ENCODE peak calls at places on chromosome 7, in five cellular contexts. G is fibroblast of villous mesenchyme, E is AG09309, T is GM12878, W is mammary epithelial cell. U is an unnamed sample.

GRCh38 chr7:832292-832967 is at the start of gene SUN1:
- DNase-seq in G (peak; percentile 69), E (peak; percentile 39), T (peak; percentile 26), W (peak; percentile 96), U (peak; percentile 55)

GRCh38 chr7:504221-505081 is 15.2 kb downstream of the PDGFA start:
- DNase-seq in G (no peak), E (no peak), T (no peak), W (no peak), U (no peak)

GRCh38 chr7:101590663-101591435 is 38.2 kb downstream of the MYL10 start:
- DNase-seq in G (no peak), E (no peak), T (no peak), W (no peak), U (no peak)

GRCh38 chr7:66140924-66141323 is 26.3 kb downstream of the CRCP start:
- DNase-seq in G (peak; percentile 90), E (peak; percentile 49), T (no peak), W (peak; percentile 56), U (peak; percentile 50)

GRCh38 chr7:151539055-151539714 is 19.5 kb upstream of the RHEB start:
- DNase-seq in G (peak; percentile 20), E (no peak), T (no peak), W (no peak), U (no peak)

GRCh38 chr7:46150721-46151120 is 229.6 kb upstream of the IGFBP3 start:
- DNase-seq in G (no peak), E (no peak), T (no peak), W (no peak), U (no peak)

GRCh38 chr7:157224627-157225026 is 85.9 kb downstream of the UBE3C start:
- DNase-seq in G (peak; percentile 56), E (no peak), T (no peak), W (no peak), U (no peak)

GRCh38 chr7:130346941-130347340 is 2.3 kb downstream of the CPA5 start:
- DNase-seq in G (no peak), E (no peak), T (no peak), W (no peak), U (no peak)

GRCh38 chr7:66167773-66168367 is 37.3 kb upstream of the TPST1 start:
- DNase-seq in G (peak; percentile 84), E (peak; percentile 49), T (no peak), W (peak; percentile 56), U (peak; percentile 32)

GRCh38 chr7:121515181-121515580 is 119.1 kb upstream of the FAM3C start:
- DNase-seq in G (no peak), E (no peak), T (no peak), W (peak; percentile 82), U (no peak)

GRCh38 chr7:54679414-54679813 is 79.6 kb downstream of the SEC61G start:
- DNase-seq in G (no peak), E (no peak), T (no peak), W (no peak), U (no peak)

GRCh38 chr7:129332354-129333056 is 101.7 kb upstream of the STRIP2 start:
- DNase-seq in G (peak; percentile 23), E (no peak), T (no peak), W (peak; percentile 48), U (peak; percentile 40)

GRCh38 chr7:128136215-128136597 is 104.9 kb upstream of the LEP start:
- DNase-seq in G (no peak), E (no peak), T (no peak), W (no peak), U (no peak)

GRCh38 chr7:127983804-127984332 is 47.4 kb downstream of the LRRC4 start:
- DNase-seq in G (peak; percentile 34), E (no peak), T (no peak), W (peak; percentile 20), U (no peak)

GRCh38 chr7:16753102-16753931 is at the start of gene TSPAN13:
- DNase-seq in G (peak; percentile 73), E (no peak), T (no peak), W (peak; percentile 98), U (peak; percentile 79)

GRCh38 chr7:68073701-68074100 is 1077.1 kb downstream of the TYW1 start:
- DNase-seq in G (no peak), E (no peak), T (no peak), W (no peak), U (no peak)

DNA sequence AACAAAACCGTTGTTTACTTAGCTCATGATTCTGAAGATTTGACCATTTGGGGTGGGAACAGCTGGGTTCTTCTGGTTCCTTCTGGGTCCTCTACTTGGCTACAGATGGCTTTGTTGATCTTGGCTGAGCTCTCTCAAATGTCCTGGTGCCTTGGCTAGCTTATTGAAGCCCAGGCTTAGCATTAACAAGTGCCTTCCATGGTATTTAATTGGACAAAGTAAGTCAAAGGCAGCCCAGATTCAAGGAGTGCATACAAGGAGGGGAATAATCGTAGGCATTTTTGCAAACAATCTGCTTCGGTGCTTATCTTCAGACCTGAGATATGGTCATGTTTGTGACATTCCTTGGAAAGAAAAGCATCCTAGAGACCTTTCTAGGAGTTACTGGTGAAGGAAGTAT is 81.4 kb downstream of the ADCYAP1R1 start:
- DNase-seq in G (no peak), E (no peak), T (no peak), W (no peak), U (no peak)
- H3K4me3 ChIP-seq in G (no peak overlapping the region), E (no peak overlapping the region), T (no peak overlapping the region), W (no peak overlapping the region), U (no peak overlapping the region)

GRCh38 chr7:149741629-149742028 is 31.8 kb downstream of the ZNF467 start:
- DNase-seq in G (no peak), E (peak; percentile 5), T (no peak), W (peak; percentile 10), U (peak; percentile 16)
- H3K4me3 ChIP-seq in G (no peak overlapping the region), E (peak overlapping the region; percentile 29), T (peak overlapping the region; percentile 43), W (no peak overlapping the region), U (peak overlapping the region; percentile 31)

GRCh38 chr7:41881313-41882130 is 178.6 kb upstream of the INHBA start:
- DNase-seq in G (no peak), E (no peak), T (peak; percentile 98), W (no peak), U (no peak)
- H3K4me3 ChIP-seq in G (no peak overlapping the region), E (no peak overlapping the region), T (peak overlapping the region; percentile 22), W (no peak overlapping the region), U (no peak overlapping the region)

DNA sequence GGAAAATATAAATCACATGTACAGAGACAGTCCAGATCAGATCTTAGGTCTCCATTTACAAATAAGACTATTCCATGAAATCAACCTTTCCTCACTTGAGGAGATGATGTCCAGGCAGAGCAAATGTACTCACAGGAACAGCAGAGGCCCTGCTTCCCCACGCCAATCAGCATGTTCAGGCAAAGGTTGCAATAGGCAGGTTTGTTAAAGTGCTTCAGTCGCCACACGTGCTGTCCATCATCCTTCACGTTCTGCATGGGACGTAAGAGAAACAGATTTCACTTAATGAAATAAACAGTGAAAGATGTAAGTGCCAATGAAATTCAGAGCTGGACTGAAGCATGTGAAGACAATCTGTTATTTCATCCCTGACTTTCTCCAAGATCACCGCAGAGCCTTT is 217.4 kb downstream of the DGKB start:
- DNase-seq in G (no peak), E (no peak), T (no peak), W (no peak), U (no peak)
- H3K4me3 ChIP-seq in G (no peak overlapping the region), E (no peak overlapping the region), T (no peak overlapping the region), W (no peak overlapping the region), U (no peak overlapping the region)

DNA sequence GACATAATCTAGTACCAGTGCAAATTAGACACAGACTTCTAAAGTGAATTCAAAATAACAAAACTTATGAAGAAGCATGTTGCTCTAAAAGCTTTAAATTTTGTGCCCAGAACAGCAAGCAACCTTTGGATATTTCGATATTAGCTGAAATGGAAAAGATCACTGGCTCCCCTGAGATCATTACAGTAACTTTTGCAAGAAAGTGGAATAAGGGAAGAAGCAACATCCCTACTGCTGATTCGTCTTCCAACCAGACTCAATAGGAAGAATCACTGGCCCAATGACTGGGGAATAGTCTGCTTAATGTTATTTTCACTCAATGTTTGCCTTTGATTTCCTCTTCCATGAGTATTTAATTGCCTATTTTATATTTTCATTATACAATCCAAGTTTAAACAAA is 7.9 kb downstream of the SKAP2 start:
- DNase-seq in G (peak; percentile 5), E (no peak), T (no peak), W (peak; percentile 64), U (no peak)
- H3K4me3 ChIP-seq in G (no peak overlapping the region), E (no peak overlapping the region), T (no peak overlapping the region), W (peak overlapping the region; percentile 89), U (peak overlapping the region; percentile 36)

GRCh38 chr7:37918526-37918925 is 1.9 kb upstream of the SFRP4 start:
- DNase-seq in G (no peak), E (no peak), T (no peak), W (no peak), U (no peak)

GRCh38 chr7:37915438-37915837 is 1.2 kb downstream of the SFRP4 start:
- DNase-seq in G (no peak), E (no peak), T (no peak), W (no peak), U (no peak)

GRCh38 chr7:37916673-37917660 is at the start of gene SFRP4:
- DNase-seq in G (peak; percentile 46), E (no peak), T (no peak), W (peak; percentile 12), U (peak; percentile 70)

GRCh38 chr7:37912756-37913155 is 3.9 kb downstream of the SFRP4 start:
- DNase-seq in G (no peak), E (no peak), T (no peak), W (no peak), U (no peak)

GRCh38 chr7:37916017-37916672 is 472 bp downstream of the SFRP4 start:
- DNase-seq in G (no peak), E (no peak), T (no peak), W (peak; percentile 14), U (peak; percentile 5)
- H3K4me3 ChIP-seq in G (peak overlapping the region; percentile 23), E (peak overlapping the region; percentile 43), T (peak overlapping the region; percentile 48), W (no peak overlapping the region), U (peak overlapping the region; percentile 53)

U was measured in MG63.